ENCODE peak calls at places on chromosome 9, in four cellular contexts. M is stimulated activated CD8-positive, alpha-beta memory T cell treated with anti-CD3 and anti-CD28 coated beads, Interleukin-15, amount 100 ng/mL, for 24 hours; Y is progenitor cell of endocrine pancreas; E is activated CD4-positive, alpha-beta T cell treated with anti-CD3 and anti-CD28 coated beads, Interleukin-2, amount 10 ng/mL, durations not matched to agents 7 days and 5 days. K is an unnamed sample.

GRCh38 chr9:128774804-128775203 is 3.1 kb upstream of the ZER1 start:
- DNase-seq in M (no peak), Y (no peak), E (no peak), K (no peak)

GRCh38 chr9:137479315-137479861 is 20.3 kb upstream of the NSMF start:
- DNase-seq in M (no peak), Y (no peak), E (no peak), K (no peak)

GRCh38 chr9:4327504-4328191 is 27.8 kb upstream of the GLIS3 start:
- DNase-seq in M (no peak), Y (no peak), E (no peak), K (no peak)

GRCh38 chr9:126131066-126132010 is 195.3 kb upstream of the MVB12B start:
- DNase-seq in M (no peak), Y (no peak), E (no peak), K (no peak)

GRCh38 chr9:10479172-10479571 is 133.6 kb downstream of the PTPRD start:
- DNase-seq in M (no peak), Y (no peak), E (no peak), K (no peak)

GRCh38 chr9:126495411-126496180 is 118.1 kb upstream of the LMX1B start:
- DNase-seq in M (no peak), Y (no peak), E (no peak), K (no peak)

GRCh38 chr9:127535834-127536233 is 76.2 kb upstream of the STXBP1 start:
- DNase-seq in M (no peak), Y (no peak), E (no peak), K (no peak)

GRCh38 chr9:33861917-33862453 is 45.0 kb downstream of the UBE2R2 start:
- DNase-seq in M (no peak), Y (no peak), E (no peak), K (no peak)

GRCh38 chr9:13967011-13967410 is 346.9 kb downstream of the NFIB start:
- DNase-seq in M (no peak), Y (no peak), E (no peak), K (no peak)

GRCh38 chr9:133677126-133678010 is 41.2 kb downstream of the DBH start:
- DNase-seq in M (no peak), Y (no peak), E (peak), K (no peak)

GRCh38 chr9:86809968-86810367 is 137.3 kb downstream of the GAS1 start:
- DNase-seq in M (no peak), Y (no peak), E (no peak), K (no peak)

GRCh38 chr9:113808391-113809191 is 67.5 kb upstream of the ZNF618 start:
- DNase-seq in M (no peak), Y (no peak), E (no peak), K (no peak)

GRCh38 chr9:97903168-97903567 is 19.1 kb downstream of the TRMO start:
- DNase-seq in M (no peak), Y (no peak), E (no peak), K (no peak)

K was measured in MM.1S.